ENCODE peak calls at places on chromosomes 16 and 17, in four cellular contexts. One of them, this sample, is unnamed.

GRCh38 chr17:62859146-62859545 is 51.0 kb upstream of the MARCHF10 start:
- DNase-seq in progenitor cell of endocrine pancreas: no peak
- DNase-seq in A673: no peak
- DNase-seq in WTC11: no peak
- DNase-seq in this sample: no peak

GRCh38 chr16:54746596-54746995 is 184.1 kb upstream of the IRX5 start:
- DNase-seq in WTC11: no peak
- DNase-seq in progenitor cell of endocrine pancreas: no peak
- DNase-seq in A673: no peak
- DNase-seq in this sample: no peak

GRCh38 chr17:57408064-57408811 is 151.9 kb downstream of the MSI2 start:
- DNase-seq in WTC11: peak
- DNase-seq in A673: no peak
- DNase-seq in progenitor cell of endocrine pancreas: no peak
- DNase-seq in this sample: no peak

GRCh38 chr17:65198653-65199382 is 61.6 kb downstream of the RGS9 start:
- DNase-seq in progenitor cell of endocrine pancreas: no peak
- DNase-seq in WTC11: no peak
- DNase-seq in A673: peak
- DNase-seq in this sample: peak

GRCh38 chr17:74760404-74761105 is 12.1 kb downstream of the NHERF1 start:
- DNase-seq in WTC11: no peak
- DNase-seq in A673: peak
- DNase-seq in progenitor cell of endocrine pancreas: no peak
- DNase-seq in this sample: no peak

GRCh38 chr17:73612074-73612473 is 32.2 kb downstream of the SDK2 start:
- DNase-seq in progenitor cell of endocrine pancreas: no peak
- DNase-seq in A673: no peak
- DNase-seq in WTC11: no peak
- DNase-seq in this sample: no peak

GRCh38 chr17:67478266-67479118 is 101.4 kb downstream of the PITPNC1 start:
- DNase-seq in WTC11: no peak
- DNase-seq in progenitor cell of endocrine pancreas: no peak
- DNase-seq in A673: no peak
- DNase-seq in this sample: no peak

GRCh38 chr16:52309761-52310416 is 237.1 kb downstream of the TOX3 start:
- DNase-seq in progenitor cell of endocrine pancreas: no peak
- DNase-seq in WTC11: no peak
- DNase-seq in A673: no peak
- DNase-seq in this sample: no peak

GRCh38 chr17:80263253-80264047 is 2.8 kb downstream of the RNF213 start:
- DNase-seq in progenitor cell of endocrine pancreas: no peak
- DNase-seq in WTC11: no peak
- DNase-seq in A673: peak
- DNase-seq in this sample: no peak

GRCh38 chr17:8117980-8118768 is at the start of gene ALOXE3:
- DNase-seq in WTC11: peak
- DNase-seq in progenitor cell of endocrine pancreas: no peak
- DNase-seq in A673: peak
- DNase-seq in this sample: peak

GRCh38 chr17:1865252-1866037 is 35.6 kb downstream of the RPA1 start:
- DNase-seq in WTC11: peak
- DNase-seq in progenitor cell of endocrine pancreas: no peak
- DNase-seq in A673: peak
- DNase-seq in this sample: no peak
- TF ChIP-seq CTCF in WTC11: peak
- TF ChIP-seq CTCF in progenitor cell of endocrine pancreas: peak
- TF ChIP-seq CTCF in A673: peak
- TF ChIP-seq CTCF in this sample: peak

GRCh38 chr16:180101-180920 is at the start of gene HBQ1:
- DNase-seq in progenitor cell of endocrine pancreas: peak
- DNase-seq in A673: peak
- DNase-seq in WTC11: peak
- DNase-seq in this sample: peak
- TF ChIP-seq CTCF in progenitor cell of endocrine pancreas: peak
- TF ChIP-seq CTCF in A673: peak
- TF ChIP-seq CTCF in WTC11: peak
- TF ChIP-seq CTCF in this sample: peak

DNA sequence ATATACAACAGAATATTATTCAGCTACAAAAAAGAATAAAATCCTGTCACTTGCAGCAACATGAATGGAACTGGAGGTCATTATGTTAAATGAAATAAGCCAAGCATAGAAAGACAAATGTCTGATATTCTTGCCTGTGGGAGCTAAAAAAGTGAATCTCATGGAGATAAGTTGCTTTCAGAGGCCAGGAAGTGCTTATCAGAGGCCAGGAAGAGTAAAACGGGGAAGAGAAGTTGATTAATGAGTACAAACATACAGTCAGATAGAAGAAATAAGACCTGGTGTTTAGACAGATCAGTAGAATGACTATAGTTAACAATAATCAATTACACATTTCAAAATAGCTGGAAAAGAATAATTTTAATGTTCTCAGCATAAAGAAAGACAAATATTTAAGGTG is 54.4 kb upstream of the CPHXL start:
- DNase-seq in WTC11: no peak
- DNase-seq in A673: no peak
- DNase-seq in progenitor cell of endocrine pancreas: no peak
- DNase-seq in this sample: no peak
- TF ChIP-seq CTCF in WTC11: no peak
- TF ChIP-seq CTCF in A673: no peak
- TF ChIP-seq CTCF in progenitor cell of endocrine pancreas: no peak
- TF ChIP-seq CTCF in this sample: no peak

GRCh38 chr16:87183647-87184046 is 133.5 kb downstream of the C16orf95 start:
- DNase-seq in A673: no peak
- DNase-seq in progenitor cell of endocrine pancreas: no peak
- DNase-seq in WTC11: no peak
- DNase-seq in this sample: no peak
- TF ChIP-seq CTCF in A673: no peak
- TF ChIP-seq CTCF in progenitor cell of endocrine pancreas: no peak
- TF ChIP-seq CTCF in WTC11: no peak
- TF ChIP-seq CTCF in this sample: no peak

DNA sequence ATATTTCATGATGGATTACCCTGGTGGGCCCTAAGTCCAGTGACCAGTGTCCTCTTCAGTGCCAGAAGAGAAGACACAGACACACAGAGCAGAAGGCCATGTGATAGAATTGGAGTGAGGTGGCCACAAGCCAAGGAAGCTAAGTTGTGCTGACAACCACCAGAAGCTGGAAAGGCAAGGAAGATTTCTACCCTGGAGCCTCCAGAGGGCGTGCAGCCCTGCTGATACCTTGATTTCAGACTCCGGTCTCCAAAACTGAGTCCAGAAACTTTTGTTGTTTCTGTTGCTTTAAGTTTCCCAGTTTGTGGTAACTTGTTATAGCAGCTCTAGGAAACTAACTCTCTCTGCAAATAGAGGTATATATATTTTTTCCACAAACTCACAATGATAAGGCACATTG is 396.6 kb upstream of the ASIC2 start:
- DNase-seq in progenitor cell of endocrine pancreas: no peak
- DNase-seq in A673: no peak
- DNase-seq in WTC11: no peak
- DNase-seq in this sample: no peak
- TF ChIP-seq CTCF in progenitor cell of endocrine pancreas: no peak
- TF ChIP-seq CTCF in A673: no peak
- TF ChIP-seq CTCF in WTC11: no peak
- TF ChIP-seq CTCF in this sample: no peak

DNA sequence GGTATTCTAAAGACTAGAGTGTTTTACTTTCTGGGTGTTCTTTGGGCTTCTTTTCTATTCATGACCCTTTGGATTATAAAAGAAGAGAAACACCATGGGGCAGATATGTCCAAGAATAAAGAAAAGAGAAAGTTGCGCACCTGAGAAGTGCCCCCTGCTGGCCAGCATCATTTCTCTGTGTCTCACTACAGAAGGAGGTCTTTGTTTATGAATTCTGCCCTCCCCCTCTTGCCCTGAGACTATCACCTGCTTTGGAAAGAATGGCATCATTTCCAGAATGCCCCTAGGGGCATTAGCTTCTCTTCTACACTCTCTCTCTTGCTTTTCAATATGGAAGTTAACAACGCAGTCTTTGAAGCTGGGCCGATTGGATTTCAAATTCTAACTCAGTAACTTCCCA is 45.0 kb downstream of the CDH13 start:
- DNase-seq in progenitor cell of endocrine pancreas: no peak
- DNase-seq in A673: no peak
- DNase-seq in WTC11: peak
- DNase-seq in this sample: no peak
- TF ChIP-seq CTCF in progenitor cell of endocrine pancreas: peak
- TF ChIP-seq CTCF in A673: peak
- TF ChIP-seq CTCF in WTC11: peak
- TF ChIP-seq CTCF in this sample: peak